ENCODE peak calls at places on chromosomes 12 and 14, in seven cellular contexts. Y is sigmoid colon; L is naive thymus-derived CD4-positive, alpha-beta T cell; Q is AG10803; G is CD8-positive, alpha-beta T cell; B is gastrocnemius medialis; S is SK-N-SH. C is an unnamed sample.

GRCh38 chr14:78535041-78535440 is 364.9 kb downstream of the NRXN3 start:
- DNase-seq in Q (no peak), G (no peak), L (no peak), S (no peak), Y (no peak), B (no peak), C (no peak)

GRCh38 chr12:12392428-12392827 is 35.5 kb downstream of the BORCS5 start:
- DNase-seq in Y (no peak), G (no peak), B (no peak), S (peak), Q (no peak), L (no peak), C (peak)

GRCh38 chr12:54431911-54432814 is 13.1 kb upstream of the ITGA5 start:
- DNase-seq in Q (peak), G (no peak), B (no peak), S (no peak), Y (peak), L (no peak), C (no peak)

GRCh38 chr12:30437044-30437443 is 258.6 kb downstream of the IPO8 start:
- DNase-seq in Y (no peak), B (no peak), S (no peak), L (no peak), Q (no peak), G (no peak), C (no peak)

GRCh38 chr12:50655374-50655921 is 108.5 kb upstream of the ATF1 start:
- DNase-seq in B (no peak), S (no peak), Q (no peak), L (no peak), G (no peak), Y (no peak), C (no peak)

GRCh38 chr14:33548606-33549005 is 402.3 kb downstream of the EGLN3 start:
- DNase-seq in Q (no peak), G (no peak), S (no peak), Y (no peak), L (no peak), B (no peak), C (no peak)

GRCh38 chr14:96573473-96574100 is 71.4 kb downstream of the PAPOLA start:
- DNase-seq in G (no peak), B (no peak), Q (no peak), L (no peak), Y (no peak), S (no peak), C (no peak)

GRCh38 chr12:107322063-107322462 is 228.7 kb upstream of the CRY1 start:
- DNase-seq in G (no peak), Y (no peak), B (no peak), L (peak), Q (no peak), S (no peak), C (peak)

GRCh38 chr12:104942075-104942474 is 16.0 kb downstream of the SLC41A2 start:
- DNase-seq in Y (no peak), L (no peak), B (no peak), Q (no peak), G (no peak), S (no peak), C (no peak)

GRCh38 chr14:55353686-55354467 is 57.8 kb downstream of the ATG14 start:
- DNase-seq in S (no peak), Y (no peak), B (no peak), L (peak), Q (no peak), G (no peak), C (no peak)

GRCh38 chr12:6370576-6370935 is 4.8 kb downstream of the SCNN1A start:
- DNase-seq in G (no peak), S (no peak), L (no peak), B (no peak), Q (no peak), Y (peak), C (no peak)
- H3K4me3 ChIP-seq in G (no peak), S (no peak), L (no peak), B (no peak), Q (no peak), Y (no peak), C (no peak)

DNA sequence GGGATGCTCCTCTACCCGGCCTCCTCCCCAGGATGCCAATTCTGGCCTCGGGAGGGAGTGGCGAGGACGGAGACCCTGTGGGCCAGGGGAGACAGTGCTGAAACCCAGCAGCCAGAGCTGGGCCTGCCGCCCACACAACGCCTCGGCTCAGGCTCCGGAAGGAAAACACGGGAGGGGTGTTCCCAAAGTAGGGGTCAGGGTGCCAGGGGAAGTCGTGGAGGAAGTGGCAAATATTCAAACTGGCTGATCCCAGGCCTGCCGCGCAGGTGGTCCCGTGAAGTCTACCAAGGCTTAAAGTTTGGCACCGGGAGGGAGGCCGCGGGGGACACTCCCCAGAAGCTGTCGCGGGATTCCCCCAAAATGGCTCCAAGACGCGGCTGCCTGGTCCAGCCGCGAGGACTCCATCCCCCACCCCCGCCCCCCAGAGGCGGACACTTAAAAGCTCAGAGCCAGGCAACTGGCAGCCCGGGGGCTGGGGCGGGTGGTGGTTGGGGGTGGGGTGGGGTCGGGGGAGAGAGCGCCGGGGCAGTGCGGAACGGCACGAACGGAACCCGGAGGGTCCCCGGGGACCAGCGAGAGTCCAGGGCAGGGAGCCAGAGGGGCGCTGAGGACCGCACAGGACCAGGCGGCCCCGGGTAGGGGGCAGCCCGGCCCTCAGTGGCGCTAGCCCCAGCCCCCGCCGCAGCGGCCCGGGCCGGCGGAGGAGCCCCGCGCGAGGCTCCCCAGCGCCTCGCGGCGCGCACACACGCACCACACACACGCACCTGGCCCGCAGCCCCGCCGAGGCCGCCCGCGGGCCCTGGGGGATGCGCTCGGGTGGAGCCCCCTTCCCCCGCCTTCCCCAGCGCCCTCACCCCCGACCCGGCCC is 20.0 kb downstream of the BEGAIN start:
- DNase-seq in G (no peak), Q (no peak), L (no peak), Y (no peak), S (peak), B (no peak), C (no peak)
- H3K4me3 ChIP-seq in G (peak), Q (no peak), L (no peak), Y (peak), S (peak), B (peak), C (no peak)

GRCh38 chr12:120358412-120359158 is 10.4 kb downstream of the MSI1 start:
- DNase-seq in Q (no peak), Y (no peak), L (no peak), B (no peak), S (no peak), G (no peak), C (no peak)

GRCh38 chr12:120356567-120357030 is 12.4 kb downstream of the MSI1 start:
- DNase-seq in S (peak), B (peak), L (peak), G (peak), Q (peak), Y (peak), C (peak)

GRCh38 chr12:120359159-120359527 is 9.8 kb downstream of the MSI1 start:
- DNase-seq in S (no peak), B (no peak), Y (no peak), L (no peak), G (no peak), Q (no peak), C (no peak)

GRCh38 chr12:120353556-120354317 is 15.2 kb downstream of the MSI1 start:
- DNase-seq in G (no peak), Q (no peak), L (no peak), B (no peak), S (no peak), Y (no peak), C (no peak)

GRCh38 chr12:120357104-120357503 is 11.9 kb downstream of the MSI1 start:
- DNase-seq in S (no peak), L (no peak), G (no peak), Q (no peak), B (no peak), Y (no peak), C (no peak)
- H3K4me3 ChIP-seq in S (no peak), L (no peak), G (no peak), Q (no peak), B (no peak), Y (no peak), C (no peak)

DNA sequence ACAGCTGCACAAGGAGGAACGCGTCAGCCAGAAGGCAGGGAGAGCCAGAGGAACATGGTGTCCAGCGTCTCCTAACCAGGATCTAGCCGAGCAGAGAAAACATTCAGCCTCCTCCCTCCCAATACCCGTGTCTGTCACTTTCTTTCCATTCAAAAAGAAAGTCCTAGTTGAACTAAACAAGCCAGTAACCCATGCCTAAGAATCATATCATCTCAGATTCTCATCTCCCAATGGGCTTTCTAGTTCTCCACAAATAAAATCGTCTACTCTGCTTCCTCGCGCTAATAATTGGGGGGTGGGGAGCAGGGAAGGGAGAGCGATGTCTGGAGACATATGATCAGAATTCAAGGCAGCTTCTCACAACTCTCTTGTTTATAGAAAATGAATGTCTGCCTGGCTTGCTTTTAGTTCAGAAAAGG is 7.4 kb downstream of the NKX2-1 start:
- DNase-seq in Y (no peak), G (no peak), Q (no peak), L (no peak), B (no peak), S (peak), C (no peak)
- H3K4me3 ChIP-seq in Y (no peak), G (no peak), Q (no peak), L (no peak), B (no peak), S (no peak), C (no peak)

DNA sequence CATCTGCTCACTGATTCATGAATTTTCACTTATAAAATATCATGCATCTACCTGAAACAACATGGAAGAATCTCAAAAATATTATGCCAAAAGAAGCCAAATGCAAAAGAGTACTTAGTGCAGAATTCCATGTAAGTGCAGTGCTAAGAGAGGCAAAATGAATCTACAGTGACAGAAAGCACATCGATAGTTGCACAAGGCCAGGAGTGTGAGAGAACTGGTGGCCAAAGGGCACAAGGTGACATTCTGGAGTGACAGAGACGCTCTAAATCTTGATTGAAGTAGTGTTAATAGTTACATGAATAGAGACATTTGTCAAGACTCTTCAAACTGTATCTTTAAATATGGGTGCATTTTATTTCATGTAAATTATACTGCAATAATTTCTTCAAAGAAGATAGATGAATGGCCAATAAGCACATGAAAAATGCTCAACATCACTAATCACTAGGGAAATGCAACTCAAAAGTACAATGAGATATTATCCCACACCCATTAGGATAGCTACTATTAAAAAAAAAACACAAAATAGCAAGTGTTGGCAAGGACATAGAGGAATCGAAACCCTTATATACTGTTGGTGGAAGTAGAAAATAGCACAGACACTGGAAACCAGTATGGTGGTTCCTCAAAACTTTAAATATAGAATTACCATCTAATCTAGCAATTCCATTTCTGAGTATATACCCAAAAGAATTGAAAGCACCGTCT is 71.7 kb upstream of the KICS2 start:
- DNase-seq in Y (no peak), G (no peak), B (no peak), Q (no peak), S (no peak), L (no peak), C (no peak)
- H3K4me3 ChIP-seq in Y (no peak), G (no peak), B (no peak), Q (no peak), S (no peak), L (no peak), C (no peak)

DNA sequence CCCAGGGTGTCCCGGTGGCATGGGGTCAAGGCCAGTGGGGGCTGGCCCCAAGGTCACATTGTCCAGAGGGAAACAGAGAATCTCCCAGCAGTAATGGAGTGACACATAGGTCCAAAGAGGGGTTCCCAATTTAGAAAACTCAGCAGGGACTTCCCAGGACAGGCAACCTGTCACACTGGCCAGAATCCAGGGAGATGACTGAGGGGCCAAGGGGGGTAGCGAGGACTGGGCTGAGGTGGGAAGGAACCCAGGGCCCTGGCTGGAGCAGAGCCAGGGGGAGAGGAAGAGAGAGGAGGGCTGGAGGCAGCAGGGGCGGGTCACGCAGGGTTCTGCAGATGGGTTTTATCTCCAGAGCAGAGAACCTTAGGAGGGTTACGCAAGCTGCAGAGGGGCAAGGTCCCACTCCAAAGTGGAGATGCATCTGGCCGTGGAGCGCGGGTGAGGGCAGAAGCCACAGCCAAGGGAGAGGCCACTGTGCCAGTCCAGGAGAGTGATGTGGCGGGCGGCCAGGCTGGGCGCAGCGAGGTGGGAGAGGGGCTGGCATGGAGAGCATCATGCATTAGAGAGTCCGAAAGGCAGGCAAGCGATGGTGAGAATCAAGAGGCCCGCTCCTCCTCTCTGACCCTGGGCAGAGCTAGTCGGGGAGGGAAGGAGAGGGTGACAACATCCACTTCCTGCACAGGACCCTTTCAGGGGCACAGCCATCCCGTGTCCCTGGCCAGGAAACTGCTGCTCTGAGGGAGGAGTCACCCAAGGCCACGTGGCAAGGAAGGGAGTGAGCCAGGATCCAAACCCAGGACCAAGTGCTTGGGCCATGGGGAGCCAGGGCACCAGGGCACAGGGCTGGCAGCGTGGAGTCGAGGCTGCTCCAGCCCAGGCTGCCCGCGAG is 29.0 kb downstream of the NCOR2 start:
- DNase-seq in S (peak), B (no peak), Q (no peak), Y (no peak), L (no peak), G (no peak), C (no peak)
- H3K4me3 ChIP-seq in S (no peak), B (no peak), Q (no peak), Y (no peak), L (no peak), G (no peak), C (no peak)

GRCh38 chr12:116454076-116454475 is 105.1 kb upstream of the MAP1LC3B2 start:
- DNase-seq in S (no peak), L (no peak), B (no peak), Y (no peak), Q (no peak), G (no peak), C (no peak)

GRCh38 chr12:116455540-116456306 is 103.5 kb upstream of the MAP1LC3B2 start:
- DNase-seq in B (peak), S (peak), L (no peak), G (no peak), Y (peak), Q (peak), C (no peak)

GRCh38 chr12:116456307-116456641 is 102.9 kb upstream of the MAP1LC3B2 start:
- DNase-seq in B (no peak), Y (no peak), Q (no peak), L (no peak), S (no peak), G (no peak), C (no peak)

GRCh38 chr12:116456683-116457082 is 102.5 kb upstream of the MAP1LC3B2 start:
- DNase-seq in B (no peak), L (no peak), S (no peak), Q (peak), Y (no peak), G (no peak), C (no peak)

GRCh38 chr12:116454950-116455447 is 104.2 kb upstream of the MAP1LC3B2 start:
- DNase-seq in G (no peak), S (no peak), L (no peak), Q (peak), B (no peak), Y (no peak), C (no peak)
- H3K4me3 ChIP-seq in G (no peak), S (no peak), L (no peak), Q (peak), B (no peak), Y (no peak), C (no peak)